ENCODE peak calls at places on chromosomes 7 and 10, in four cellular contexts. W is A549, T is mammary epithelial cell, S is PC-9. F is an unnamed sample. For H3K4me1, the result is how much of the 10 kb centered on the place peaks cover.

GRCh38 chr7:106471021-106471420 is 186.2 kb upstream of the NAMPT start:
- DNase-seq in S (no peak), T (no peak), W (no peak), F (no peak)

GRCh38 chr7:112023282-112023681 is 182.9 kb downstream of the DOCK4 start:
- DNase-seq in S (no peak), T (no peak), W (no peak), F (no peak)

GRCh38 chr7:40350100-40350499 is 215.3 kb downstream of the SUGCT start:
- DNase-seq in S (no peak), T (no peak), W (no peak), F (no peak)

GRCh38 chr7:78912781-78913180 is 540.7 kb downstream of the MAGI2 start:
- DNase-seq in T (no peak), S (no peak), W (no peak), F (no peak)

GRCh38 chr7:6226194-6226799 is 46.1 kb downstream of the CYTH3 start:
- DNase-seq in W (peak), T (no peak), S (peak), F (no peak)

GRCh38 chr7:20932785-20933184 is 146.1 kb upstream of the SP8 start:
- DNase-seq in T (peak), W (no peak), S (no peak), F (no peak)

GRCh38 chr10:92291610-92291859 is 568 bp downstream of the MARCHF5 start:
- DNase-seq in T (no peak), W (no peak), S (no peak), F (no peak)

GRCh38 chr7:150727381-150727780 is 9.8 kb upstream of the GIMAP5 start:
- DNase-seq in W (no peak), S (no peak), T (peak), F (peak)

GRCh38 chr10:101188942-101189341 is 40.3 kb downstream of the LBX1 start:
- DNase-seq in T (no peak), S (no peak), W (no peak), F (no peak)

GRCh38 chr10:50992972-50993766 is 81.1 kb upstream of the PRKG1 start:
- DNase-seq in T (no peak), W (no peak), S (no peak), F (peak)

GRCh38 chr10:75508814-75509306 is 77.4 kb downstream of the LRMDA start:
- DNase-seq in T (no peak), W (no peak), S (no peak), F (peak)

GRCh38 chr7:6546852-6547251 is 4.4 kb downstream of the GRID2IP start:
- DNase-seq in S (no peak), W (peak), T (peak), F (no peak)

GRCh38 chr10:27736396-27736795 is 9.2 kb downstream of the MKX start:
- DNase-seq in S (no peak), T (no peak), W (no peak), F (no peak)

GRCh38 chr7:88927-89921 is 103.1 kb upstream of the FAM20C start:
- DNase-seq in W (no peak), T (peak), S (peak), F (peak)

GRCh38 chr7:30790391-30790790 is 19.2 kb downstream of the MINDY4 start:
- DNase-seq in S (no peak), W (no peak), T (no peak), F (no peak)

GRCh38 chr7:150357277-150357676 is 11.3 kb upstream of the REPIN1 start:
- DNase-seq in W (no peak), S (no peak), T (no peak), F (no peak)

GRCh38 chr7:135645296-135645904 is 16.9 kb upstream of the STMP1 start:
- DNase-seq in S (no peak), W (peak), T (peak), F (peak)

GRCh38 chr10:93445978-93446720 is 36.0 kb downstream of the MYOF start:
- DNase-seq in W (no peak), T (peak), S (no peak), F (no peak)
- H3K4me1 ChIP-seq in W (half or more), T (under half), S (under half), F (under half)

GRCh38 chr10:58570307-58570723 is 57.6 kb downstream of the BICC1 start:
- DNase-seq in W (no peak), T (no peak), S (no peak), F (no peak)
- H3K4me3 ChIP-seq in W (no peak), T (no peak), S (no peak), F (no peak)

GRCh38 chr7:2452074-2452507 is 24.1 kb downstream of the GRIFIN start:
- DNase-seq in W (no peak), S (no peak), T (no peak), F (peak)
- H3K4me2 ChIP-seq in W (peak), S (peak), T (no peak), F (peak)

GRCh38 chr10:132536964-132537712 is 449 bp upstream of the INPP5A start:
- DNase-seq in W (peak), S (peak), T (peak), F (peak)
- H3K4me1 ChIP-seq in W (under half), S (under half), T (under half), F (under half)

DNA sequence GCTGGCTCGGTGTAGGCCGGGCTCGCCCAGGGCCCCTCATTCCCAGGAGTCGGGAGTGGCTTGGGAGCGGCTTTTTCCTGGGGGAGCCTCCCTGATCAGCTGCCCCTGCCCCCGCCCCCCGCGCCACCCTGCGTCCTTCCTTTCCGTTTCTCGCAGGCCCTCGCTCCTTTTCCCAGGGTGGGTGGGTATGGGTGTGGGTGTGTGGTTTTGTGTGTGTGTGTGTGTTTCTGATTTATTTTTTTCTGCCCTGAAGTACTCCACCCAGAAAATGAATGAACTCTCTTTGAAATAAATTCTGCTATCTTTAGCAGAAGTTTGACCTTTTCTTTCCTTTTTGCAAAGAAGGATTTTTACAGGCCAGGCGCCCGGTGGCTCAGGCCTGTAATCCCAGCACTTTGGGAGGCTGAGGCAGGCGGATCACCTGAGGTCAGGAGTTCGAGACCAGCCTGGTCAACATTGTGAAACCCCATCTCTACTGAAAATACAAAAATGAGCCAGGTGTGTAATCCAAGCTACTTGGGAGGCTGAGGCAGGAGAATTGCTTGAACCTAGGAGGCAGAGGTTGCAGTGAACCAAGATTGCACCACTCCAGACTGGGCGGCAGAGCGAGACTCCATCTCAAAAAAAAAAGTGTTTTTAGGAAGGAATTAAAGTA is 30.0 kb upstream of the AP5Z1 start:
- DNase-seq in S (no peak), W (peak), T (no peak), F (no peak)
- H3K4me3 ChIP-seq in S (peak), W (peak), T (peak), F (peak)

F was measured in hepatocyte.